ENCODE peak calls at places on chromosomes 6 and 20, in nine cellular contexts. M is aorta, X is esophagus muscularis mucosa, H is AG10803, D is lung, B is GM04503, C is Caco-2, R is COLO829, V is H4. G is an unnamed sample.

GRCh38 chr20:38307371-38308046 is 3.6 kb downstream of the BPI start:
- DNase-seq in M (no peak), X (no peak), H (peak), D (no peak), B (no peak), C (no peak), R (no peak), V (peak), G (no peak)

GRCh38 chr6:108285381-108285780 is 9.5 kb upstream of the AFG1L start:
- DNase-seq in M (no peak), X (no peak), H (no peak), D (no peak), B (no peak), C (no peak), R (no peak), V (no peak), G (no peak)

GRCh38 chr6:87334683-87335082 is 5.6 kb upstream of the GJB7 start:
- DNase-seq in M (no peak), X (no peak), H (peak), D (no peak), B (no peak), C (no peak), R (no peak), V (no peak), G (no peak)

GRCh38 chr6:44396968-44397367 is 9.5 kb downstream of the CDC5L start:
- DNase-seq in M (no peak), X (no peak), H (no peak), D (no peak), B (no peak), C (no peak), R (no peak), V (no peak), G (no peak)

GRCh38 chr6:71513036-71513435 is 224.4 kb downstream of the OGFRL1 start:
- DNase-seq in M (no peak), X (no peak), H (no peak), D (no peak), B (no peak), C (no peak), R (no peak), V (no peak), G (no peak)

GRCh38 chr20:45154183-45154582 is 20.5 kb upstream of the PI3 start:
- DNase-seq in M (no peak), X (no peak), H (no peak), D (no peak), B (no peak), C (no peak), R (no peak), V (no peak), G (no peak)

GRCh38 chr20:6157345-6157744 is 34.5 kb upstream of the FERMT1 start:
- DNase-seq in M (no peak), X (no peak), H (no peak), D (no peak), B (no peak), C (no peak), R (no peak), V (no peak), G (no peak)

GRCh38 chr20:49821850-49822249 is 9.2 kb downstream of the SLC9A8 start:
- DNase-seq in M (no peak), X (no peak), H (peak), D (no peak), B (peak), C (no peak), R (no peak), V (no peak), G (peak)

GRCh38 chr20:18840248-18840645 is 26.7 kb downstream of the SCP2D1 start:
- DNase-seq in M (no peak), X (no peak), H (no peak), D (no peak), B (no peak), C (no peak), R (no peak), V (no peak), G (no peak)

GRCh38 chr6:160071805-160072687 is 49.6 kb upstream of the SLC22A1 start:
- DNase-seq in M (no peak), X (no peak), H (peak), D (no peak), B (no peak), C (no peak), R (no peak), V (no peak), G (peak)

GRCh38 chr20:3887870-3888614 is 1.1 kb upstream of the PANK2 start:
- DNase-seq in M (peak), X (no peak), H (peak), D (no peak), B (no peak), C (no peak), R (peak), V (no peak), G (peak)

GRCh38 chr20:63394069-63394468 is 32.9 kb upstream of the CHRNA4 start:
- DNase-seq in M (no peak), X (no peak), H (no peak), D (no peak), B (no peak), C (no peak), R (no peak), V (no peak), G (peak)

GRCh38 chr20:63808145-63808724 is 22.8 kb downstream of the ZBTB46 start:
- DNase-seq in M (no peak), X (no peak), H (no peak), D (no peak), B (no peak), C (no peak), R (no peak), V (no peak), G (no peak)

GRCh38 chr20:32621071-32621913 is 36.2 kb upstream of the NOL4L start:
- DNase-seq in M (no peak), X (no peak), H (no peak), D (no peak), B (no peak), C (peak), R (no peak), V (no peak), G (no peak)

GRCh38 chr6:19327246-19327645 is 509.9 kb upstream of the ID4 start:
- DNase-seq in M (no peak), X (no peak), H (peak), D (no peak), B (no peak), C (no peak), R (no peak), V (no peak), G (peak)

GRCh38 chr20:62705626-62706025 is 3.0 kb upstream of the NTSR1 start:
- DNase-seq in M (no peak), X (no peak), H (no peak), D (no peak), B (no peak), C (no peak), R (no peak), V (no peak), G (no peak)

GRCh38 chr6:18446771-18447170 is 59.6 kb downstream of the RNF144B start:
- DNase-seq in M (no peak), X (no peak), H (no peak), D (no peak), B (no peak), C (no peak), R (no peak), V (no peak), G (no peak)

GRCh38 chr20:840858-841567 is 7.5 kb downstream of the FAM110A start:
- DNase-seq in M (no peak), X (no peak), H (no peak), D (peak), B (no peak), C (peak), R (no peak), V (no peak), G (no peak)

GRCh38 chr6:122845916-122846632 is 57.0 kb downstream of the SMPDL3A start:
- DNase-seq in M (no peak), X (no peak), H (peak), D (no peak), B (no peak), C (no peak), R (no peak), V (no peak), G (peak)

GRCh38 chr20:1478566-1478965 is 11.9 kb upstream of the NSFL1C start:
- DNase-seq in M (no peak), X (no peak), H (peak), D (no peak), B (no peak), C (no peak), R (no peak), V (no peak), G (peak)

GRCh38 chr20:51490635-51491034 is 51.9 kb downstream of the NFATC2 start:
- DNase-seq in M (no peak), X (no peak), H (no peak), D (no peak), B (no peak), C (no peak), R (no peak), V (no peak), G (no peak)

GRCh38 chr6:134002821-134003220 is 49.6 kb downstream of the SLC2A12 start:
- DNase-seq in M (no peak), X (no peak), H (no peak), D (no peak), B (no peak), C (no peak), R (no peak), V (peak), G (no peak)